ENCODE peak calls at places on chromosome 16, in seven cellular contexts. E is AG04450, H is A549, S is IMR-90, R is lower leg skin, X is astrocyte of the cerebellum, W is body of pancreas. P is an unnamed sample.

GRCh38 chr16:66045626-66046025 is 320.9 kb upstream of the CDH5 start:
- DNase-seq in E (no peak), H (no peak), S (peak; percentile 45), R (no peak), X (no peak), W (no peak), P (no peak)

GRCh38 chr16:65005696-65006095 is 116.2 kb downstream of the CDH11 start:
- DNase-seq in E (no peak), H (no peak), S (peak; percentile 46), R (no peak), X (no peak), W (no peak), P (no peak)

GRCh38 chr16:74325331-74325730 is 28.7 kb downstream of the PSMD7 start:
- DNase-seq in E (no peak), H (no peak), S (no peak), R (no peak), X (no peak), W (no peak), P (no peak)

GRCh38 chr16:65842067-65842466 is 524.4 kb upstream of the CDH5 start:
- DNase-seq in E (no peak), H (no peak), S (peak; percentile 19), R (no peak), X (no peak), W (no peak), P (no peak)

GRCh38 chr16:74999208-74999682 is 421 bp downstream of the ZNRF1 start:
- DNase-seq in E (no peak), H (no peak), S (no peak), R (no peak), X (no peak), W (peak; percentile 46), P (peak; percentile 24)

GRCh38 chr16:46765050-46765449 is 16.9 kb upstream of the MYLK3 start:
- DNase-seq in E (no peak), H (no peak), S (peak; percentile 76), R (no peak), X (peak; percentile 70), W (no peak), P (no peak)

GRCh38 chr16:29811896-29812665 is at the start of gene PRRT2:
- DNase-seq in E (no peak), H (no peak), S (peak; percentile 43), R (no peak), X (no peak), W (peak; percentile 40), P (peak; percentile 51)

GRCh38 chr16:3945751-3946603 is 65.5 kb upstream of the CREBBP start:
- DNase-seq in E (peak; percentile 98), H (peak; percentile 60), S (peak; percentile 99), R (no peak), X (peak; percentile 99), W (peak; percentile 47), P (no peak)

GRCh38 chr16:88649195-88649923 is 1.5 kb downstream of the CYBA start:
- DNase-seq in E (no peak), H (no peak), S (no peak), R (no peak), X (no peak), W (peak; percentile 64), P (no peak)
- H3K4me3 ChIP-seq in E (peak overlapping the region; percentile 83), H (peak overlapping the region; percentile 94), S (no peak overlapping the region), R (no peak overlapping the region), X (peak overlapping the region; percentile 72), W (no peak overlapping the region), P (peak overlapping the region; percentile 95)

GRCh38 chr16:57184113-57184512 is 1.7 kb downstream of the PSME3IP1 start:
- DNase-seq in E (no peak), H (no peak), S (no peak), R (no peak), X (no peak), W (no peak), P (no peak)
- H3K4me3 ChIP-seq in E (no peak overlapping the region), H (no peak overlapping the region), S (no peak overlapping the region), R (no peak overlapping the region), X (no peak overlapping the region), W (no peak overlapping the region), P (no peak overlapping the region)

GRCh38 chr16:50275428-50276127 is 9.2 kb downstream of the ADCY7 start:
- DNase-seq in E (no peak), H (no peak), S (no peak), R (no peak), X (no peak), W (no peak), P (no peak)
- H3K4me3 ChIP-seq in E (no peak overlapping the region), H (no peak overlapping the region), S (no peak overlapping the region), R (no peak overlapping the region), X (no peak overlapping the region), W (no peak overlapping the region), P (peak overlapping the region; percentile 66)

DNA sequence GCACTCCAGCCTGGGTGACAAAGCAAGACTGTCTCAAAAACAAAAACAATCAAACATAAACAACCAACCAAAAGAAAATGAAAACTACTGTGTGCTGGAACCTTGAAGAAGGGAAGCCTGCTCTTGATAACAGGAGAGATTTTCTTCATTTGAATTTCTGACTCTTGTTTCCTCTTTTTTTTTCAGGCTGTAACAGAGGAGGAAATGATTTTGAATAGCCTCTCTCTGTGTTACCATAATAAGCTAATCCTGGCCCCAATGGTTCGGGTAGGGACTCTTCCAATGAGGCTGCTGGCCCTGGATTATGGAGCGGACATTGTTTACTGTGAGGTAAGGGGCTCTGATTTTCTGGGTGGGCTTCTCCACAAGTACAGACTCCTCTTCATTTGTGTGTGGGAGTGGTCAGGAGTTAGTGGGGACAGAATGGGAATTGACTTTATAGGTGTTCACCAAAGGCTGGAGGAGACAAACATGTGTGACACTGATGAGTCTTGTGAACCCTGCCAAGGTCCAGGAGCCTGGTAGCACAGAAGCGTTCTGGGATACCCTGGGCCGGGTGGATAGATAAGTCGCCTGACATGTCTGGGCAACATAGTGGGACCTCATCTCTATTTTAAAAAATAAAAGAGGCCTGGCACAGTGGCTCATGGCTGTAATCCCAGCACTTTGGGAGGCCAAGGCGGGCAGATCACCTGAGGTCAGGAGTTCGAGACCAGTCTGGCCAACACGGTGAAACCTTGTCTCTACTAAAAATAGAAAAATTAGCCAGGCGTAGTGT is 14.9 kb downstream of the DUS2 start:
- DNase-seq in E (no peak), H (no peak), S (no peak), R (no peak), X (no peak), W (no peak), P (no peak)
- H3K4me3 ChIP-seq in E (no peak overlapping the region), H (no peak overlapping the region), S (no peak overlapping the region), R (no peak overlapping the region), X (no peak overlapping the region), W (no peak overlapping the region), P (no peak overlapping the region)